ENCODE peak calls at places on chromosomes 12 and 14, in four cellular contexts. G is stomach, Q is psoas muscle, K is foreskin keratinocyte. A is an unnamed sample.

GRCh38 chr12:26121841-26122680 is 2.8 kb downstream of the BHLHE41 start:
- DNase-seq in K (no peak), Q (peak; percentile 48), G (no peak), A (peak; percentile 35)

GRCh38 chr14:24895243-24895583 is 154.7 kb downstream of the STXBP6 start:
- DNase-seq in G (no peak), Q (no peak), K (no peak), A (no peak)

GRCh38 chr14:56087824-56088571 is 30.2 kb upstream of the PELI2 start:
- DNase-seq in Q (no peak), G (no peak), K (no peak), A (no peak)

GRCh38 chr12:88172844-88173407 is 30.8 kb downstream of the TMTC3 start:
- DNase-seq in Q (no peak), G (no peak), K (peak; percentile 17), A (peak; percentile 93)

GRCh38 chr12:55926738-55927587 is 731 bp downstream of the PYM1 start:
- DNase-seq in G (peak; percentile 90), K (peak; percentile 74), Q (peak; percentile 87), A (peak; percentile 92)

GRCh38 chr12:104910196-104910840 is 47.8 kb downstream of the SLC41A2 start:
- DNase-seq in K (no peak), G (no peak), Q (no peak), A (peak; percentile 62)

GRCh38 chr12:131923260-131923659 is 5.8 kb upstream of the PUS1 start:
- DNase-seq in Q (no peak), G (no peak), K (no peak), A (no peak)

GRCh38 chr12:121963341-121964018 is 45.1 kb downstream of the CFAP251 start:
- DNase-seq in K (no peak), G (no peak), Q (no peak), A (no peak)

GRCh38 chr12:69898236-69898635 is 73.2 kb downstream of the MYRFL start:
- DNase-seq in Q (no peak), K (peak; percentile 41), G (no peak), A (no peak)

GRCh38 chr12:60070541-60070940 is 474.7 kb downstream of the SLC16A7 start:
- DNase-seq in G (no peak), Q (no peak), K (peak; percentile 58), A (peak; percentile 85)

GRCh38 chr14:91374897-91375747 is 42.5 kb downstream of the CCDC88C start:
- DNase-seq in G (peak; percentile 76), K (no peak), Q (no peak), A (no peak)

GRCh38 chr14:95313707-95314106 is 6.0 kb downstream of the CLMN start:
- DNase-seq in K (no peak), G (peak; percentile 61), Q (peak; percentile 65), A (peak; percentile 33)

GRCh38 chr12:75479963-75480461 is 543 bp upstream of the GLIPR1 start:
- DNase-seq in Q (no peak), G (no peak), K (no peak), A (peak; percentile 49)

GRCh38 chr14:73743431-73743931 is 29.3 kb upstream of the PNMA1 start:
- DNase-seq in Q (peak; percentile 65), G (no peak), K (no peak), A (no peak)

GRCh38 chr14:38404100-38404541 is 148.2 kb upstream of the CLEC14A start:
- DNase-seq in K (no peak), G (no peak), Q (no peak), A (peak; percentile 57)

GRCh38 chr14:70955543-70956480 is 48.6 kb downstream of the PCNX1 start:
- DNase-seq in K (no peak), G (no peak), Q (no peak), A (peak; percentile 44)

GRCh38 chr14:71745072-71745471 is 187.2 kb upstream of the RGS6 start:
- DNase-seq in K (no peak), G (no peak), Q (no peak), A (no peak)

GRCh38 chr12:104143002-104143401 is 5.0 kb upstream of the NFYB start:
- DNase-seq in K (no peak), G (no peak), Q (no peak), A (no peak)

GRCh38 chr12:70849265-70849960 is 71.1 kb downstream of the PTPRR start:
- DNase-seq in Q (no peak), G (no peak), K (no peak), A (peak; percentile 61)

GRCh38 chr12:115114140-115114539 is 430.2 kb upstream of the TBX3 start:
- DNase-seq in Q (no peak), K (no peak), G (no peak), A (no peak)

GRCh38 chr14:26191666-26192065 is 406.2 kb downstream of the NOVA1 start:
- DNase-seq in Q (no peak), G (no peak), K (no peak), A (no peak)

GRCh38 chr12:105341010-105341409 is 10.5 kb downstream of the C12orf75 start:
- DNase-seq in G (no peak), Q (no peak), K (no peak), A (peak; percentile 71)

GRCh38 chr12:115354476-115354890 is 670.5 kb upstream of the TBX3 start:
- DNase-seq in K (no peak), Q (no peak), G (no peak), A (no peak)

GRCh38 chr12:15525414-15525813 is 203.1 kb downstream of the PTPRO start:
- DNase-seq in Q (no peak), K (peak; percentile 23), G (no peak), A (no peak)

GRCh38 chr12:130484221-130484620 is 146.5 kb downstream of the PIWIL1 start:
- DNase-seq in Q (no peak), K (no peak), G (no peak), A (no peak)

GRCh38 chr12:109735825-109736551 is 22.4 kb downstream of the FAM222A start:
- DNase-seq in G (peak; percentile 47), K (no peak), Q (peak; percentile 1), A (no peak)

GRCh38 chr14:97709552-97709951 is 912.4 kb downstream of the VRK1 start:
- DNase-seq in G (no peak), K (no peak), Q (no peak), A (no peak)

GRCh38 chr12:53049582-53050318 is at the start of gene TNS2:
- DNase-seq in Q (peak; percentile 89), G (peak; percentile 76), K (no peak), A (peak; percentile 61)

GRCh38 chr14:62409185-62409584 is 636.1 kb downstream of the KCNH5 start:
- DNase-seq in G (no peak), Q (no peak), K (no peak), A (no peak)

GRCh38 chr12:77079631-77080030 is 14.3 kb upstream of the E2F7 start:
- DNase-seq in K (no peak), Q (no peak), G (no peak), A (no peak)

GRCh38 chr12:48997719-48998496 is 1.3 kb downstream of the DDN start:
- DNase-seq in Q (peak; percentile 48), G (peak; percentile 40), K (no peak), A (peak; percentile 33)

GRCh38 chr12:48999371-49000131 is at the start of gene DDN:
- DNase-seq in K (no peak), Q (peak; percentile 65), G (peak; percentile 46), A (peak; percentile 62)

GRCh38 chr12:48998497-48999353 is 450 bp downstream of the DDN start:
- DNase-seq in G (peak; percentile 38), Q (peak; percentile 41), K (no peak), A (peak; percentile 24)

GRCh38 chr12:48995061-48995879 is 3.9 kb downstream of the DDN start:
- DNase-seq in Q (peak; percentile 86), K (no peak), G (peak; percentile 86), A (peak; percentile 87)

DNA sequence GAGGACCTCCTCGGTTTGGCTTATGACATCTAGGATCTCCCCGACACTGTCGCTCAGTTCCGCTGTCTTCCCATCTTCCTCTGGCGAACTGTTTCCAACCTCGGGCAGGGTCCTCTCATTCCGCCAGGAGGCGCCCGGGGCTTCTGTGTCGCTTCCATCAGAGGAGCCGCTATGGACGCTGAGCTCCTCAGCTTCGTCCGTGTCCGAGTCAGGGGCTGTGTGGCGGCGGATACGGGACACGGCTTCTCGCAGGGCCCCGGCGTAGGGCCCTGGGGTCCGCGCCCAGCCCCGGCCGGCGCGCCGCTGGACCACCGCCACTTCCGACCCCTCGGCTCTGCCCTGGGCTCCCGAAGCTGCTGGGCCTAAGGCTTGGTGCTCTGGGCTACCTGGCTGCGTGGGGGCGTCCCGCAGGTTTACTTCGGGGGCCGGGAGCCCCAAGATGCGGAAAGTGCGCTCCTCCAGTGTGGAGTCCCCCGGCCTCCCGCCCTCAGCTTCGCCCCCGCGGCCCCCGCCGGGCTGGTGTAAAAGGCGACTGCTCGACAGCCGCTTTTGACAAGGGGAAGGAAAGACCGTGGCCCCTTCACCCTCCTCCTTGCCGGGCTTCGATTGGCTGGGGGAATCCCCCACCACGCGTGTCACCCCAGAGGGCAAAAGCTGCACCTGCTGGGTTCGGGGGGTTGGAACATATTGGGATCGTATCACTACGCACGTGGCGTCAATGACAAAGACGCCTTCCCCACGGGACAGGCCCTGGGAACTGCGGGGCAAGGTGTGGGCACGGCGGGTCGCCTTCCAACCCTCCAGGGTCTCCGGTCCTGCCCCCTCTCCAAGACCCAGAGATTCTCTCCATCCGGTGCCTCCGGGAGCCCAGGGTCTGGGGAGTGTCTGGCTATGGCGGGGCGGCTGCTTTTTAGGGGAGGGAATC is 2.1 kb downstream of the DDN start:
- DNase-seq in G (peak; percentile 81), K (no peak), Q (peak; percentile 82), A (peak; percentile 75)
- TF ChIP-seq CTCF in G (peak; percentile 80), K (peak; percentile 74), Q (peak; percentile 58), A (peak; percentile 70)

GRCh38 chr12:13210543-13211190 is 14.1 kb downstream of the EMP1 start:
- DNase-seq in G (no peak), K (no peak), Q (no peak), A (no peak)

GRCh38 chr12:13211191-13211858 is 14.8 kb downstream of the EMP1 start:
- DNase-seq in G (no peak), K (no peak), Q (no peak), A (peak; percentile 59)

GRCh38 chr12:13208533-13209278 is 12.2 kb downstream of the EMP1 start:
- DNase-seq in K (no peak), G (no peak), Q (no peak), A (peak; percentile 55)

GRCh38 chr12:13210022-13210539 is 13.6 kb downstream of the EMP1 start:
- DNase-seq in Q (no peak), K (no peak), G (no peak), A (no peak)

GRCh38 chr12:13209279-13210021 is 12.9 kb downstream of the EMP1 start:
- DNase-seq in Q (no peak), K (no peak), G (no peak), A (no peak)
- H3K4me1 ChIP-seq in Q (peaks cover 19% of the 10 kb centered on the region), K (peaks cover 55% of the 10 kb centered on the region), G (peaks cover 71% of the 10 kb centered on the region), A (peaks cover 74% of the 10 kb centered on the region)

GRCh38 chr14:69101331-69101826 is 51.5 kb downstream of the DCAF5 start:
- DNase-seq in G (no peak), Q (no peak), K (peak; percentile 62), A (peak; percentile 81)
- TF ChIP-seq CTCF in G (peak; percentile 58), Q (peak; percentile 48), K (peak; percentile 84), A (peak; percentile 92)

GRCh38 chr14:105023791-105024480 is 3.1 kb upstream of the CDCA4 start:
- DNase-seq in K (no peak), G (no peak), Q (no peak), A (peak; percentile 91)
- H3K4me1 ChIP-seq in K (peaks cover 57% of the 10 kb centered on the region), G (peaks cover 38% of the 10 kb centered on the region), Q (peaks cover 8% of the 10 kb centered on the region), A (peaks cover 70% of the 10 kb centered on the region)

GRCh38 chr14:35855886-35856481 is 29.8 kb downstream of the BRMS1L start:
- DNase-seq in K (no peak), Q (no peak), G (no peak), A (no peak)
- TF ChIP-seq CTCF in K (no peak), Q (no peak), G (no peak), A (no peak)

A was measured in PC-3.